ENCODE peak calls at places on chromosome 11, in five cellular contexts. L, I, Z, M and C are unnamed samples.
A peak's percentile ranks its signal among the peaks of the same experiment; 100 is the strongest.

GRCh38 chr11:129285387-129285786 is 90.3 kb upstream of the BARX2 start:
- DNase-seq in L (no peak), I (no peak), Z (no peak), M (no peak), C (no peak)

GRCh38 chr11:60852060-60852638 is 3.6 kb downstream of the PTGDR2 start:
- DNase-seq in L (no peak), I (no peak), Z (peak; percentile 40), M (no peak), C (no peak)

GRCh38 chr11:92277871-92278270 is 53.3 kb downstream of the FAT3 start:
- DNase-seq in L (peak; percentile 24), I (no peak), Z (no peak), M (no peak), C (no peak)

GRCh38 chr11:126893796-126894195 is 106.8 kb downstream of the KIRREL3 start:
- DNase-seq in L (peak; percentile 25), I (no peak), Z (no peak), M (no peak), C (no peak)

GRCh38 chr11:134754196-134754822 is 342.3 kb upstream of the B3GAT1 start:
- DNase-seq in L (no peak), I (no peak), Z (no peak), M (no peak), C (no peak)

GRCh38 chr11:79045811-79046304 is 395.0 kb downstream of the TENM4 start:
- DNase-seq in L (peak; percentile 59), I (no peak), Z (no peak), M (no peak), C (peak; percentile 44)

GRCh38 chr11:8631395-8632110 is 37.5 kb upstream of the STK33 start:
- DNase-seq in L (peak; percentile 82), I (no peak), Z (no peak), M (no peak), C (peak; percentile 76)

GRCh38 chr11:30426781-30427180 is 103.9 kb downstream of the ARL14EP start:
- DNase-seq in L (no peak), I (no peak), Z (no peak), M (no peak), C (no peak)

GRCh38 chr11:42849362-42849761 is 462.4 kb upstream of the API5 start:
- DNase-seq in L (no peak), I (no peak), Z (no peak), M (no peak), C (no peak)

GRCh38 chr11:2671748-2672147 is 28.0 kb downstream of the KCNQ1OT1 start:
- DNase-seq in L (no peak), I (no peak), Z (no peak), M (no peak), C (no peak)

GRCh38 chr11:74024630-74025029 is 15.7 kb upstream of the UCP3 start:
- DNase-seq in L (peak; percentile 73), I (peak; percentile 60), Z (no peak), M (no peak), C (peak; percentile 88)

GRCh38 chr11:61515686-61516085 is 7.1 kb downstream of the LRRC10B start:
- DNase-seq in L (no peak), I (no peak), Z (peak; percentile 59), M (no peak), C (no peak)

GRCh38 chr11:59680287-59681154 is 11.7 kb upstream of the PATL1 start:
- DNase-seq in L (peak; percentile 69), I (peak; percentile 28), Z (peak; percentile 84), M (peak; percentile 32), C (peak; percentile 82)

GRCh38 chr11:78313181-78313788 is 104.3 kb downstream of the GAB2 start:
- DNase-seq in L (peak; percentile 79), I (no peak), Z (no peak), M (no peak), C (peak; percentile 69)

GRCh38 chr11:104164028-104164520 is at the start of gene PDGFD:
- DNase-seq in L (peak; percentile 79), I (peak; percentile 65), Z (peak; percentile 90), M (peak; percentile 25), C (peak; percentile 66)
- TF ChIP-seq CTCF in L (peak; percentile 15), I (peak; percentile 47), Z (peak; percentile 67), M (no peak), C (peak; percentile 31)

GRCh38 chr11:46278387-46279173 is 1.1 kb downstream of the CREB3L1 start:
- DNase-seq in L (peak; percentile 59), I (peak; percentile 62), Z (peak; percentile 75), M (no peak), C (peak; percentile 60)
- TF ChIP-seq CTCF in L (peak; percentile 64), I (peak; percentile 57), Z (peak; percentile 83), M (no peak), C (peak; percentile 66)

GRCh38 chr11:103699216-103699615 is 337.2 kb upstream of the DDI1 start:
- DNase-seq in L (peak; percentile 21), I (no peak), Z (no peak), M (no peak), C (peak; percentile 87)
- TF ChIP-seq CTCF in L (no peak), I (no peak), Z (no peak), M (no peak), C (peak; percentile 36)

DNA sequence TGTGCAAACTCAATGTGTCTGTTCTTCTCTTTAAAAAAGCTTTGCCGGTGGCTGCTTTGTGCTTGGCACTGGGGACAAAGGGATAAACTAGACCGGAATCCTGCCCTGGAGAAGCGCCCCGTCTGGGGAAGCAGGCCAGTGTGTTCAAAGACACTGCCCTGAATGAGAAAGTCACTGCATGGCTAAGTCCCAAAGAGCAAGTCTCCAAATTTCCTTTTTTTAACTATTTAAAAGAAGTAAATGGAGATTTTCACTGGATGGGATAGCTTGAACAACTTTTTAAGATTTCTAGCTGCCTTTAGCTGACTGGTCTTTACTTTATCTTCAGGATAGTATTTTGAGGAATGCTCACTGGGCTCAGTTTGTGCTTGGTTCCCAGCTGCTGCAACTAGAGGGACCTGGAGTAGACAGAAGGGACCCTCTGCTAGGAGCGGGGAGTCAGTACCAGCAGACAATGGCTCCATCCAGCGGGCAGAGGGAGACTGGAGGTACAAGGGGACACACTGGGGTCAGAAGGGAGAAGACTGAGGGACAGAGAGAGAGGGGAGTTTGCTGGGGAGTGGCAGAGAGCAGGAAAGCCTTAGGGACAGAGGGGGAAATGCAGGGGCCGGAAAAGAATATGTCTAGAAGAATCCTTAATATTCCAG is 22.2 kb upstream of the ACER3 start:
- DNase-seq in L (no peak), I (peak; percentile 24), Z (peak; percentile 86), M (no peak), C (no peak)
- TF ChIP-seq CTCF in L (no peak), I (peak; percentile 31), Z (peak; percentile 74), M (no peak), C (peak; percentile 26)

DNA sequence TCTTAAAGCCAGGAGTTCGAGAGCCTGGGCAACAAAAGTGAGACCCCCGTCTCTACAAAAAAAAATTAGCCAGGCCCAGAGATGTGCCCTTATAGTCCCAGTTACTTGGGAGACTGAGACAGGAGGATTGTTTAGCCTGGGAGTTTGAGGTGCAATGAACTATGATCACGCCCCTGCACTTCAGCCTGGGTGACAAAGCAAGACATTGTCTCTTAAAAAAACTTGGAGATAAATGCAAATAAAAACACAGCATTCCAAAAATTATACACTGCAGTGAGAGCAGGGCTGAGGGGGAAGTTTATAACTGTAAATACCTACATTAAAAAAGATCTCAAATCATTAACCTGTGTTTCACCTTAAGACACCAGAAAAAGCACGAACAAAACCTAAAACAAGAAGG is 22.1 kb downstream of the AP2A2 start:
- DNase-seq in L (no peak), I (no peak), Z (no peak), M (no peak), C (no peak)
- TF ChIP-seq CTCF in L (no peak), I (no peak), Z (no peak), M (no peak), C (no peak)